ENCODE peak calls at places on chromosomes 12 and 14, in nine cellular contexts. Q, J, I, S, W, B, O, K and C are unnamed samples.
A peak's percentile ranks its signal among the peaks of the same experiment; 100 is the strongest.

GRCh38 chr12:19846561-19846960 is 407.3 kb downstream of the AEBP2 start:
- DNase-seq in J (peak; percentile 40), W (no peak), Q (peak; percentile 72), B (peak; percentile 29), K (no peak), I (no peak), S (no peak), O (no peak), C (no peak)

GRCh38 chr12:93803408-93803807 is 126.2 kb downstream of the CRADD start:
- DNase-seq in K (no peak), W (no peak), I (no peak), S (no peak), B (peak; percentile 86), Q (peak; percentile 88), J (no peak), O (no peak), C (no peak)

GRCh38 chr12:58309806-58310205 is 368.4 kb downstream of the ATP23 start:
- DNase-seq in J (no peak), I (no peak), O (no peak), B (no peak), W (no peak), S (no peak), Q (no peak), K (no peak), C (no peak)

GRCh38 chr14:63952933-63953437 is 100.2 kb downstream of the SYNE2 start:
- DNase-seq in S (no peak), B (peak; percentile 24), K (no peak), I (peak; percentile 31), O (no peak), W (no peak), J (no peak), Q (peak; percentile 5), C (no peak)

GRCh38 chr14:29895591-29896043 is 32.0 kb downstream of the PRKD1 start:
- DNase-seq in K (no peak), I (no peak), O (no peak), W (no peak), S (no peak), J (no peak), B (no peak), Q (no peak), C (no peak)

GRCh38 chr14:71730471-71730870 is 201.8 kb upstream of the RGS6 start:
- DNase-seq in B (peak; percentile 86), S (no peak), I (no peak), J (no peak), K (no peak), Q (no peak), W (no peak), O (no peak), C (no peak)

GRCh38 chr12:131826064-131826928 is 1.9 kb upstream of the MMP17 start:
- DNase-seq in W (no peak), I (no peak), O (no peak), K (no peak), B (no peak), Q (no peak), J (no peak), S (no peak), C (no peak)

GRCh38 chr14:20631821-20632389 is 9.6 kb downstream of the OR6S1 start:
- DNase-seq in I (peak; percentile 56), B (peak; percentile 70), K (peak; percentile 88), W (no peak), Q (peak; percentile 80), S (peak; percentile 78), J (no peak), O (peak; percentile 59), C (no peak)

GRCh38 chr12:25364529-25365339 is 114.0 kb upstream of the KRAS start:
- DNase-seq in J (no peak), Q (no peak), W (no peak), I (peak; percentile 9), S (no peak), B (no peak), K (no peak), O (no peak), C (no peak)

GRCh38 chr14:74616507-74616906 is 4.5 kb upstream of the LTBP2 start:
- DNase-seq in O (peak; percentile 36), B (peak; percentile 92), I (peak; percentile 73), Q (peak; percentile 92), W (no peak), S (no peak), J (no peak), K (no peak), C (peak; percentile 13)

GRCh38 chr14:103418508-103418818 is 33.2 kb downstream of the MARK3 start:
- DNase-seq in I (no peak), J (no peak), B (peak; percentile 28), S (no peak), O (no peak), K (no peak), W (no peak), Q (peak; percentile 80), C (no peak)

GRCh38 chr14:72617391-72618011 is 276.4 kb downstream of the DPF3 start:
- DNase-seq in K (no peak), J (peak; percentile 88), Q (no peak), S (peak; percentile 23), B (no peak), O (no peak), I (no peak), W (no peak), C (no peak)